ENCODE peak calls at places on chromosomes 16 and 17, in four cellular contexts. F, N, E and M are unnamed samples.

GRCh38 chr16:57725077-57725953 is 10.3 kb upstream of the KATNB1 start:
- DNase-seq in F (no peak), N (no peak), E (no peak), M (no peak)

GRCh38 chr17:76124582-76125390 is 16.3 kb downstream of the FOXJ1 start:
- DNase-seq in F (no peak), N (peak; percentile 75), E (no peak), M (peak; percentile 59)

GRCh38 chr17:3690094-3690715 is 5.8 kb downstream of the P2RX5 start:
- DNase-seq in E (no peak), N (peak; percentile 48), F (no peak), M (no peak)

GRCh38 chr17:62722625-62723024 is 85.5 kb downstream of the MARCHF10 start:
- DNase-seq in F (peak; percentile 19), N (no peak), E (no peak), M (no peak)

GRCh38 chr17:7260601-7261376 is 1.5 kb downstream of the CLDN7 start:
- DNase-seq in N (peak; percentile 86), F (no peak), E (no peak), M (no peak)

GRCh38 chr17:49108318-49108717 is 24.3 kb upstream of the B4GALNT2 start:
- DNase-seq in E (no peak), F (no peak), N (no peak), M (no peak)

GRCh38 chr16:56931253-56931768 is 631 bp upstream of the HERPUD1 start:
- DNase-seq in N (peak; percentile 51), E (peak; percentile 67), F (no peak), M (peak; percentile 23)

GRCh38 chr17:80859004-80859941 is 132.4 kb upstream of the CHMP6 start:
- DNase-seq in F (no peak), E (no peak), N (no peak), M (no peak)

GRCh38 chr17:80968602-80969029 is 23.0 kb upstream of the CHMP6 start:
- DNase-seq in E (no peak), F (no peak), N (no peak), M (no peak)

GRCh38 chr17:72338847-72339790 is 218.3 kb downstream of the SOX9 start:
- DNase-seq in E (no peak), N (no peak), F (peak; percentile 97), M (no peak)

GRCh38 chr17:59093702-59094231 is 12.9 kb downstream of the TRIM37 start:
- DNase-seq in E (no peak), F (peak; percentile 15), N (no peak), M (no peak)

GRCh38 chr16:84178146-84178765 is 8.6 kb downstream of the TAF1C start:
- DNase-seq in F (no peak), E (no peak), N (no peak), M (no peak)

GRCh38 chr17:57902800-57903759 is 52.1 kb downstream of the CUEDC1 start:
- DNase-seq in N (no peak), F (peak; percentile 97), E (peak; percentile 89), M (no peak)

GRCh38 chr16:28067604-28068382 is 4.3 kb upstream of the GSG1L start:
- DNase-seq in F (no peak), N (no peak), E (no peak), M (no peak)

GRCh38 chr16:24728891-24729242 is 584 bp upstream of the TNRC6A start:
- DNase-seq in E (no peak), N (no peak), F (no peak), M (no peak)

GRCh38 chr17:58329035-58329807 is 626 bp upstream of the TSPOAP1 start:
- DNase-seq in E (peak; percentile 97), N (peak; percentile 69), F (peak; percentile 38), M (peak; percentile 59)

GRCh38 chr17:75636381-75637142 is 3.3 kb downstream of the SMIM5 start:
- DNase-seq in N (peak; percentile 44), F (no peak), E (no peak), M (no peak)

GRCh38 chr16:66091462-66091861 is 275.0 kb upstream of the CDH5 start:
- DNase-seq in N (no peak), F (no peak), E (no peak), M (no peak)

DNA sequence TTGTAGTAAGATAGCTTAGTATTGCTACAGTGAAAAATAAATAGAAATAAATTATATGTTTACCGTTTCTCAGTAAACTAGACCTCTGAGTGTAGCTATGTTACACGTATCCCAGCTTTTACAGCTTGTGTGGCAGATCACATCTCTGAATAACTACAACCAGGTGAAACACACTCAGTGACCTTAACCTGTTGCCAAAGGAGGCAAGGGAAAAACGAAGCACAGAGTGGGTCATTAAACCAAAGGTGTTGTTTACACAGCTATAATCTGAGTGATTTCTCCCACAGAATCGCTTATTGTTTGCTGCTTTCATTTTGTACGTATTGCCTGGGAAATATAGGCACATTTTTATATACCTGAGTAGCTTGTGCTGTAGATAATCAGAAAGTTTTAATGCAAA is 688.2 kb upstream of the KIF2B start:
- DNase-seq in E (no peak), N (no peak), F (no peak), M (no peak)
- TF ChIP-seq JUND in E (no peak), N (no peak), F (no peak), M (no peak)

DNA sequence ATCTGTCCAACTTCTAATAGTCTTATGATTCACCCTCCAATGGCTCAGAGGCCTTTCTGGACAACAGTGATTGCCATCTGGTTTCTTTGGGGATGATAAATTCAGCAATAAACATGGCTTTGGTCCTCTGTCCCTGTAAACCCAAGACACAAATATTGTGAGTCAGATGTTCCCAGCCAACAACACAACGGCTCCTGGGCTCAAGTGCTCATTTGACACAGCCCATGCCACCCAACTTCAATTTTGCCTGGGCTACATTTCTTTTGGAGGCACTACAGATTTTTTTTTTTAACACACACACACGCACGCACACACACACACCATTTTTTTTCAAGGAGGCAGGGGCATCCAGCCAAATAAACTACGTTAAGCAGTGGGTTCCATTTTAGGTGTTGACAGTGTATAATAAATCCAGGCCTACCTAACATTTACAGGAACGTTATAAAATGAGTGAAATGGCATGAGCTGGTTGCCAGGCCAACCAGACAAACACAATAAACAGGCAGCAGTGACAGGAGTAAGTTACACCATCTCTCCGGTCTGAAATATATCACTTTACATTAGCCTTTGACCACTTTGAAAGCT is 939.9 kb upstream of the SOX9 start:
- DNase-seq in E (no peak), N (no peak), F (no peak), M (no peak)
- TF ChIP-seq HDAC6 in E (no peak), N (no peak), F (no peak), M (no peak)

GRCh38 chr17:4858880-4859260 is 25.7 kb downstream of the MINK1 start:
- DNase-seq in F (no peak), E (no peak), N (no peak), M (no peak)
- TF ChIP-seq JUND in F (no peak), E (no peak), N (no peak), M (no peak)

DNA sequence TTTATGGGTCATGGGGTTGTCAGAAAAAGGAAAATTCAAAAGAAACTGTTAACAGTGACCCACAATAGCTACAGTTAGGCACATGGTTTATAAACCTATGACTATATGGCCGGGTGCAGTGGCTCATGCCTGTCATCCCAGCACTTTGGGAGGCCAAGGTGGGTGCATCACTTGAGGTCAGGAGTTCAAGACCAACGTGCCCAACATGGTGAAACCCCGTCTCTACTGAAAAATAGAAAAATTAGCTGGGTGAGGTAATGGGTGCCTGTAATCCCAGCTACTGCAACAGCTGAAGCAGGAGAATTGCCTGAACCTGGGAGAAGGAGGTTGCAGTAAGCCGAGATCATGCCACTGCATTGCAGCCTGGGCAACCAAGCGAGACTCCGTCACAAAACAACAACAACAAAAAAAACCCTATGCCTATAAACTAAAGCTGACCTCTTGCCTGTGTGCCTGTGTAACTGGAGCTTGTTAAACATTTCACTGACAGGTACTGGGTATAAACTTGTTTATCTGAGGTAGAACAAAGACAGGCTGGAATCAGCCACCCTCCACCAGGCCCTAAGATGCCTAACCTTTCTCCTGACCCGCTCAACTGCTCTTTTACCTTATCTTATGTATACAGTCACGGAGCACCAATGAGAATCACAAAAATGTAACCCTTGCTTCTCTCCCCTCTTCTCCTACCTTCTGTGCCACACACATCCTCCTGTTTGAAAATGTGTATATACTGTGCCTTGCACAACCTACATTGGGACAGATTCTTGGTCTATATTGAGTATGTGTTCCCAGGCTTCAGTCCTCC is 62.9 kb upstream of the ATF7IP2 start:
- DNase-seq in E (no peak), N (no peak), F (peak; percentile 95), M (no peak)
- TF ChIP-seq HDAC6 in E (no peak), N (no peak), F (no peak), M (no peak)

GRCh38 chr17:77692571-77693161 is 265.8 kb upstream of the TNRC6C start:
- DNase-seq in E (no peak), F (no peak), N (no peak), M (no peak)
- TF ChIP-seq JUND in E (no peak), F (no peak), N (no peak), M (no peak)

DNA sequence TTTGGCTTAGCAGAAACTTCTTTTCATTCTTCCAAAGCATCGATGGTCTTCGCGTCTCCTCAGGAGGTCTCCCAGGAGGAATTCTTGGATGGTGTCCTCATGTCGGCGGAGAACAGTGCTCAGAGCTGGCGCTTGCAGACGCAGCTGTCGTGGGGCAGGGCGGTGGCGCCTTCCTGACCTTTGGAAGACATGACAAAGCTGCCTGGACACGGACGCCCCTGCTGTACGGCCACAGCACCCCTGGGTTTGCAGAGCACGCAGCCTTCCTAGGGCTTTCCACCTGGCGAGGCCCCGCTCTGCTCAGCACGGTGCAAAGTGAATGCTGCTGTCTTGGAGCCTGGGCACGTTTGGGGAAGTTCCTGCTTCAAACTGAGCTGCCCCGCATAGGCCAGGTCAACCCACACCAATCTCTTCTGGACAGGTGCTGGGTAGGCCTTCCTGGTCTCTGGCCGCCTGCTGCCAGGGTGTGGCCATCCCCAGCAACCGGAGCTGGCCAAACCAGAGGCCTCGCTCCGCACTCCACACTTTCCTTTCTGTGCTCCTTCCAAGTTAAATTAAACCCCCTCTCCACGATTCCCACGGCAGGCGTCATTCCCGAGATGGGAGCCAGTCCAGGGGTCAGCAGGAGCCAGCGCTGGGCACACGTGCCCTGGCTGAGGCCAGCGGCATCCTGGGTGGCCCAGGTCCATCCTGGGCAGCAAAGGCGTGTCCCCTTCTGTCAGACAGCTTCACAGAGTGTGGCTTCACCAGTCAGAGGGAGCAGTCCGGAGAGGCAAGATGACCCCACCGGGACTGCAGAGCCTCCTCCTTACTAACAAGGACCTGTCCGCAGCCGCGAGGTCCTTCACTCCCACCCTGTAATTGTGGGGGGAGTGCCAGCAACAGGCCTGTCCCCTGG is 15.0 kb upstream of the KREMEN2 start:
- DNase-seq in N (no peak), E (no peak), F (no peak), M (no peak)
- TF ChIP-seq HDAC6 in N (no peak), E (no peak), F (no peak), M (no peak)

GRCh38 chr16:76577003-76577402 is 299.8 kb downstream of the CNTNAP4 start:
- DNase-seq in E (peak; percentile 61), F (no peak), N (no peak), M (no peak)
- TF ChIP-seq JUND in E (no peak), F (no peak), N (no peak), M (no peak)

GRCh38 chr16:86349338-86349900 is 160.9 kb upstream of the FOXF1 start:
- DNase-seq in F (no peak), E (no peak), N (no peak), M (no peak)
- TF ChIP-seq HDAC6 in F (no peak), E (no peak), N (no peak), M (no peak)